ENCODE peak calls at places on chromosome 2, in ten cellular contexts. L is Calu3; K is DMS 273 treated with DMSO at 0.1 percent for 48 hours; D is HTR-8/SVneo; Y is NCI-H1694; C is amniotic epithelial cell; X is GM03348; M is stimulated activated CD4-positive, alpha-beta T cell treated with anti-CD3 and anti-CD28 coated beads, Interleukin-12 subunit alpha, Interleukin-12 subunit beta, amount 100 ng/mL, for 48 hours; F is EH; P is activated T-cell treated with anti-CD3 and anti-CD28 coated beads for 4 hours. E is an unnamed sample.

GRCh38 chr2:101080214-101081068 is 70.7 kb downstream of the TBC1D8 start:
- DNase-seq in L (no peak), K (no peak), D (no peak), Y (no peak), C (no peak), X (no peak), M (no peak), F (no peak), P (no peak), E (no peak)

GRCh38 chr2:12081481-12082210 is 335.2 kb downstream of the LPIN1 start:
- DNase-seq in L (no peak), K (no peak), D (no peak), Y (no peak), C (no peak), X (no peak), M (no peak), F (peak; percentile 87), P (no peak), E (no peak)

GRCh38 chr2:204971219-204971907 is 426.1 kb downstream of the PARD3B start:
- DNase-seq in L (no peak), K (no peak), D (no peak), Y (no peak), C (no peak), X (no peak), M (no peak), F (no peak), P (no peak), E (no peak)

GRCh38 chr2:18455256-18455862 is 105.1 kb downstream of the RDH14 start:
- DNase-seq in L (peak; percentile 21), K (no peak), D (peak; percentile 18), Y (no peak), C (peak; percentile 83), X (peak; percentile 75), M (no peak), F (peak; percentile 86), P (no peak), E (peak; percentile 89)

GRCh38 chr2:104702026-104702425 is 151.9 kb upstream of the POU3F3 start:
- DNase-seq in L (no peak), K (no peak), D (no peak), Y (no peak), C (no peak), X (no peak), M (no peak), F (no peak), P (no peak), E (no peak)

GRCh38 chr2:2947406-2947805 is 430.2 kb downstream of the EIPR1 start:
- DNase-seq in L (no peak), K (no peak), D (no peak), Y (no peak), C (no peak), X (no peak), M (no peak), F (no peak), P (no peak), E (no peak)

GRCh38 chr2:8009010-8009597 is 672.8 kb upstream of the ID2 start:
- DNase-seq in L (no peak), K (no peak), D (no peak), Y (no peak), C (peak; percentile 14), X (no peak), M (no peak), F (peak; percentile 64), P (no peak), E (peak; percentile 42)

GRCh38 chr2:190280565-190281330 is 38.9 kb downstream of the HIBCH start:
- DNase-seq in L (no peak), K (no peak), D (no peak), Y (no peak), C (no peak), X (no peak), M (no peak), F (no peak), P (no peak), E (no peak)

GRCh38 chr2:26537826-26538475 is 60.0 kb upstream of the OTOF start:
- DNase-seq in L (no peak), K (no peak), D (no peak), Y (no peak), C (no peak), X (no peak), M (no peak), F (no peak), P (no peak), E (no peak)

GRCh38 chr2:206390181-206390580 is 53.2 kb upstream of the ADAM23 start:
- DNase-seq in L (no peak), K (no peak), D (no peak), Y (no peak), C (no peak), X (no peak), M (no peak), F (no peak), P (no peak), E (no peak)

E was measured in IMR-90.